ENCODE peak calls at places on chromosome 16, in five cellular contexts. O is IMR-90, U is neuronal stem cell, G is H1, H is mesenchymal stem cell. I is an unnamed sample.

GRCh38 chr16:46873201-46873600 is 11.0 kb upstream of the GPT2 start:
- DNase-seq in O (no peak), U (no peak), G (no peak), H (no peak), I (no peak)

GRCh38 chr16:3413730-3414379 is 12.8 kb downstream of the ZNF174 start:
- DNase-seq in O (no peak), U (no peak), G (no peak), H (no peak), I (no peak)

GRCh38 chr16:72875291-72876036 is 172.5 kb downstream of the ZFHX3 start:
- DNase-seq in O (no peak), U (no peak), G (no peak), H (peak; percentile 22), I (no peak)

GRCh38 chr16:28189237-28189636 is 22.5 kb downstream of the XPO6 start:
- DNase-seq in O (peak; percentile 54), U (no peak), G (no peak), H (peak; percentile 59), I (no peak)

GRCh38 chr16:14338236-14338635 is 267.1 kb downstream of the MRTFB start:
- DNase-seq in O (no peak), U (no peak), G (no peak), H (no peak), I (no peak)

GRCh38 chr16:20807822-20808207 is 1.5 kb downstream of the REXO5 start:
- DNase-seq in O (no peak), U (no peak), G (no peak), H (no peak), I (no peak)

GRCh38 chr16:69748694-69749345 is 5.9 kb downstream of the NOB1 start:
- DNase-seq in O (no peak), U (no peak), G (no peak), H (no peak), I (no peak)

GRCh38 chr16:31390504-31391043 is 2.6 kb upstream of the ITGAD start:
- DNase-seq in O (no peak), U (no peak), G (no peak), H (no peak), I (no peak)

GRCh38 chr16:3022697-3023414 is 886 bp downstream of the HCFC1R1 start:
- DNase-seq in O (peak; percentile 20), U (no peak), G (peak; percentile 53), H (peak; percentile 62), I (no peak)

GRCh38 chr16:67647681-67648080 is 2.7 kb downstream of the CARMIL2 start:
- DNase-seq in O (no peak), U (no peak), G (no peak), H (no peak), I (no peak)

GRCh38 chr16:88920618-88921602 is 54.5 kb upstream of the PABPN1L start:
- DNase-seq in O (peak; percentile 61), U (no peak), G (no peak), H (peak; percentile 13), I (peak; percentile 53)

GRCh38 chr16:77450790-77451487 is 16.1 kb upstream of the ADAMTS18 start:
- DNase-seq in O (no peak), U (no peak), G (no peak), H (no peak), I (no peak)

GRCh38 chr16:54193656-54194007 is 93.0 kb downstream of the IRX3 start:
- DNase-seq in O (peak; percentile 25), U (peak; percentile 68), G (peak; percentile 95), H (peak; percentile 57), I (peak; percentile 91)

GRCh38 chr16:3467920-3468319 is 24.4 kb downstream of the NAA60 start:
- DNase-seq in O (peak; percentile 69), U (no peak), G (no peak), H (peak; percentile 74), I (no peak)

GRCh38 chr16:74577882-74578366 is 29.0 kb downstream of the GLG1 start:
- DNase-seq in O (peak; percentile 88), U (no peak), G (no peak), H (peak; percentile 72), I (no peak)

GRCh38 chr16:143456-143855 is 5.0 kb upstream of the NPRL3 start:
- DNase-seq in O (no peak), U (no peak), G (no peak), H (no peak), I (no peak)

GRCh38 chr16:79994413-79994812 is 393.9 kb upstream of the MAF start:
- DNase-seq in O (no peak), U (no peak), G (no peak), H (no peak), I (no peak)

GRCh38 chr16:28156031-28156680 is 55.6 kb downstream of the XPO6 start:
- DNase-seq in O (no peak), U (no peak), G (no peak), H (no peak), I (no peak)

GRCh38 chr16:27495191-27495590 is 54.5 kb downstream of the GTF3C1 start:
- DNase-seq in O (peak; percentile 85), U (no peak), G (no peak), H (no peak), I (no peak)

GRCh38 chr16:14483819-14484385 is 146.2 kb downstream of the PARN start:
- DNase-seq in O (no peak), U (no peak), G (no peak), H (no peak), I (no peak)

GRCh38 chr16:47392114-47392513 is 68.7 kb downstream of the ITFG1 start:
- DNase-seq in O (no peak), U (no peak), G (no peak), H (peak; percentile 24), I (no peak)

GRCh38 chr16:85369060-85369459 is 244.1 kb upstream of the GSE1 start:
- DNase-seq in O (no peak), U (no peak), G (no peak), H (peak; percentile 48), I (no peak)

GRCh38 chr16:11797957-11798299 is 870 bp upstream of the ZC3H7A start:
- DNase-seq in O (no peak), U (no peak), G (no peak), H (no peak), I (no peak)

GRCh38 chr16:17414421-17414820 is 56.3 kb downstream of the XYLT1 start:
- DNase-seq in O (no peak), U (no peak), G (no peak), H (no peak), I (no peak)

GRCh38 chr16:85471469-85472431 is 141.4 kb upstream of the GSE1 start:
- DNase-seq in O (no peak), U (no peak), G (no peak), H (no peak), I (no peak)

GRCh38 chr16:86029131-86029741 is 130.3 kb downstream of the IRF8 start:
- DNase-seq in O (peak; percentile 68), U (no peak), G (no peak), H (peak; percentile 90), I (no peak)

GRCh38 chr16:74521691-74522090 is 85.2 kb downstream of the GLG1 start:
- DNase-seq in O (peak; percentile 35), U (no peak), G (no peak), H (peak; percentile 72), I (no peak)

GRCh38 chr16:63714876-63715275 is 1407.0 kb downstream of the CDH11 start:
- DNase-seq in O (no peak), U (no peak), G (no peak), H (no peak), I (peak; percentile 62)

GRCh38 chr16:54142787-54143186 is 143.8 kb downstream of the IRX3 start:
- DNase-seq in O (no peak), U (no peak), G (no peak), H (no peak), I (no peak)

GRCh38 chr16:48948911-48949310 is 332.7 kb downstream of the CBLN1 start:
- DNase-seq in O (no peak), U (no peak), G (no peak), H (no peak), I (no peak)

GRCh38 chr16:85110105-85110504 is 2.2 kb downstream of the CIBAR2 start:
- DNase-seq in O (no peak), U (no peak), G (no peak), H (no peak), I (no peak)

GRCh38 chr16:72210571-72210970 is 38.6 kb upstream of the PMFBP1 start:
- DNase-seq in O (no peak), U (no peak), G (no peak), H (no peak), I (no peak)

GRCh38 chr16:85553436-85554113 is 59.5 kb upstream of the GSE1 start:
- DNase-seq in O (peak; percentile 34), U (peak; percentile 85), G (peak; percentile 80), H (peak; percentile 71), I (peak; percentile 73)

GRCh38 chr16:7456221-7456620 is 123.6 kb downstream of the RBFOX1 start:
- DNase-seq in O (no peak), U (no peak), G (no peak), H (no peak), I (no peak)

GRCh38 chr16:12054868-12055267 is 78.3 kb downstream of the SNX29 start:
- DNase-seq in O (no peak), U (no peak), G (no peak), H (no peak), I (no peak)

GRCh38 chr16:69476920-69477418 is 52.5 kb downstream of the CYB5B start:
- DNase-seq in O (peak; percentile 97), U (no peak), G (no peak), H (peak; percentile 98), I (no peak)

GRCh38 chr16:49690778-49691177 is 165.1 kb downstream of the ZNF423 start:
- DNase-seq in O (no peak), U (no peak), G (no peak), H (no peak), I (no peak)

GRCh38 chr16:76237471-76237870 is 39.7 kb upstream of the CNTNAP4 start:
- DNase-seq in O (no peak), U (no peak), G (no peak), H (no peak), I (no peak)
- H2BK15ac ChIP-seq in O (no peak overlapping the region), U (no peak overlapping the region), G (no peak overlapping the region), H (no peak overlapping the region), I (no peak overlapping the region)

DNA sequence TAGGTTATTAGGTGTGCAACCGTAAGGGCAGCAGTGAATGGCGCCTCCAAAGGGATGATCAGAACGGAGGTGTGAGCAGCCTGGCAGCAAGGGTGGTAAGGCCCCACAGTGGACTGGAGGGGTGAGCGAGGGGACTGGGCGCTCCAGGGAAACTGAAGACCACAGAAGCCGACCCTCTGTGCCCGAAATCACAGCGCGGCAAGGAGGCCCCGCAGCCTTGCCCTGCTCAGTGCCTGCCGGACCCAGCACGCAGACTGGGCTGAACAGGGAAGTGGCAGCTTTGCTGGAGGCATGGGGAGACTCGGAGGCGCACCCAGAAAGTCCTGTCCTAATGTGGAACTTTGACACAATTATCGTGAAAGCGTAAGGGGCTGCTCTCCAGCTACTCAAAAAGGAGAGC is 38.4 kb downstream of the KLHDC4 start:
- DNase-seq in O (no peak), U (no peak), G (no peak), H (no peak), I (no peak)
- H2AK5ac ChIP-seq in O (no peak overlapping the region), U (no peak overlapping the region), G (no peak overlapping the region), H (peak overlapping the region; percentile 49), I (no peak overlapping the region)

DNA sequence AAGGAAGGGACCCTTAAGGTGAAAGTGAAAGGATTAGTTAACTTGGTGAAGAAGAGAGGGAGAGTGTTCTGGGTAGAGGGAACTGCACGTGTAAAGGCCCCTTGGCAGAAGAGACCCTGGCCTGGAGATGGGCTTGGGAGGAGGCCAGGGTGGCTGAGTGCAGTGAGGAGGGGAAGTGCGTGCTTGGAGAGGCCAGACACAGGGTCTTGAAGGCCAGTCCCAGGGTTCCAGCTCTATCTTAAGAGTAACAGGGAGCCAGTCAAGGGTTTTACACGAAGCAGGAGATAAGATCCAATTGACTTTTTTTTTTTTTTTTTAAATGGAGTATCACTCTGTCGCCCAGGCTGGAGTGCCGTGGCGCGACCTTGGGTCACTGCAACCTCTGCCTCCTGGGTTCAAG is 15.2 kb upstream of the DOK4 start:
- DNase-seq in O (no peak), U (no peak), G (no peak), H (no peak), I (no peak)
- H3K14ac ChIP-seq in O (no peak overlapping the region), U (no peak overlapping the region), G (no peak overlapping the region), H (no peak overlapping the region), I (no peak overlapping the region)

GRCh38 chr16:13332713-13333255 is 431.4 kb downstream of the SHISA9 start:
- DNase-seq in O (no peak), U (no peak), G (no peak), H (no peak), I (peak; percentile 73)
- H2BK15ac ChIP-seq in O (no peak overlapping the region), U (no peak overlapping the region), G (peak overlapping the region; percentile 82), H (no peak overlapping the region), I (no peak overlapping the region)